ENCODE peak calls at places on chromosome 19, in five cellular contexts. P is WTC11, X is nephron progenitor cell, H is upper lobe of left lung, C is foreskin fibroblast. I is an unnamed sample.

GRCh38 chr19:2164020-2164988 is 571 bp downstream of the DOT1L start:
- DNase-seq in X (no peak), C (no peak), H (no peak), P (no peak), I (peak)

GRCh38 chr19:19597809-19598306 is 20.6 kb downstream of the PBX4 start:
- DNase-seq in H (no peak), P (no peak), C (no peak), X (no peak), I (no peak)

GRCh38 chr19:5775668-5776309 is 8.8 kb downstream of the PRR22 start:
- DNase-seq in X (no peak), H (no peak), P (no peak), C (peak), I (no peak)

GRCh38 chr19:888615-889385 is 4.2 kb downstream of the MED16 start:
- DNase-seq in P (no peak), H (peak), C (no peak), X (no peak), I (no peak)

GRCh38 chr19:14004619-14005380 is 1.3 kb downstream of the RFX1 start:
- DNase-seq in C (no peak), H (no peak), P (no peak), X (no peak), I (no peak)

GRCh38 chr19:18388328-18389094 is 2.6 kb downstream of the GDF15 start:
- DNase-seq in P (peak), C (peak), X (peak), H (peak), I (peak)

GRCh38 chr19:39004403-39004802 is 27.9 kb downstream of the FBXO27 start:
- DNase-seq in P (no peak), H (no peak), X (no peak), C (no peak), I (no peak)

GRCh38 chr19:2242811-2243210 is 6.2 kb downstream of the SF3A2 start:
- DNase-seq in P (no peak), C (no peak), H (no peak), X (no peak), I (no peak)

GRCh38 chr19:38989066-38989605 is 13.6 kb upstream of the FBXO17 start:
- DNase-seq in P (peak), X (peak), C (no peak), H (no peak), I (no peak)

GRCh38 chr19:30562981-30563380 is 190.8 kb downstream of the ZNF536 start:
- DNase-seq in C (no peak), H (no peak), P (no peak), X (no peak), I (no peak)

GRCh38 chr19:50835785-50836542 is 2.6 kb upstream of the KLK15 start:
- DNase-seq in C (peak), X (peak), P (peak), H (peak), I (peak)

GRCh38 chr19:6509118-6509971 is 7.2 kb upstream of the TUBB4A start:
- DNase-seq in P (no peak), H (no peak), X (no peak), C (no peak), I (no peak)

GRCh38 chr19:13978306-13978705 is 26.0 kb downstream of the DCAF15 start:
- DNase-seq in H (peak), C (peak), X (peak), P (peak), I (peak)

GRCh38 chr19:41821003-41821735 is 23.3 kb downstream of the LYPD4 start:
- DNase-seq in P (peak), H (no peak), X (peak), C (peak), I (no peak)

GRCh38 chr19:54577334-54577733 is 3.7 kb downstream of the LILRA2 start:
- DNase-seq in C (no peak), P (no peak), X (no peak), H (no peak), I (no peak)

GRCh38 chr19:41945135-41945766 is 13.9 kb downstream of the RABAC1 start:
- DNase-seq in X (no peak), C (no peak), P (no peak), H (no peak), I (no peak)

GRCh38 chr19:5891938-5892771 is 11.4 kb downstream of the NDUFA11 start:
- DNase-seq in C (peak), P (peak), X (peak), H (peak), I (peak)

GRCh38 chr19:1287622-1288527 is 2.2 kb downstream of the EFNA2 start:
- DNase-seq in H (peak), X (peak), C (no peak), P (no peak), I (no peak)

GRCh38 chr19:14731200-14731599 is 41.4 kb downstream of the ZNF333 start:
- DNase-seq in P (peak), H (no peak), X (no peak), C (no peak), I (no peak)

GRCh38 chr19:33040994-33041827 is 23.5 kb downstream of the RHPN2 start:
- DNase-seq in P (no peak), X (no peak), C (peak), H (no peak), I (peak)

GRCh38 chr19:17553256-17553655 is 2.2 kb upstream of the COLGALT1 start:
- DNase-seq in H (no peak), P (no peak), C (peak), X (no peak), I (no peak)

GRCh38 chr19:42201489-42202289 is 15.8 kb downstream of the DEDD2 start:
- DNase-seq in X (no peak), C (no peak), P (no peak), H (no peak), I (no peak)

GRCh38 chr19:6971366-6971765 is 49.9 kb downstream of the MBD3L2B start:
- DNase-seq in C (no peak), X (no peak), H (no peak), P (no peak), I (no peak)

GRCh38 chr19:6056801-6057650 is 53.3 kb downstream of the RFX2 start:
- DNase-seq in P (no peak), X (no peak), C (peak), H (no peak), I (no peak)

GRCh38 chr19:32404939-32405430 is 585 bp upstream of the DPY19L3 start:
- DNase-seq in X (peak), C (no peak), P (peak), H (peak), I (no peak)

GRCh38 chr19:10214784-10215183 is 16.3 kb downstream of the S1PR2 start:
- DNase-seq in X (no peak), H (no peak), P (no peak), C (peak), I (no peak)

GRCh38 chr19:44113784-44114390 is 688 bp downstream of the ZNF225 start:
- DNase-seq in X (peak), C (no peak), H (no peak), P (no peak), I (no peak)

GRCh38 chr19:42250249-42250665 is 4.7 kb downstream of the ERF start:
- DNase-seq in X (no peak), P (no peak), H (peak), C (no peak), I (no peak)

GRCh38 chr19:11160119-11160768 is 4.7 kb upstream of the SPC24 start:
- DNase-seq in C (no peak), X (no peak), H (no peak), P (no peak), I (no peak)

GRCh38 chr19:39237200-39238184 is 7.3 kb downstream of the IFNL3 start:
- DNase-seq in C (no peak), P (peak), X (peak), H (peak), I (no peak)

GRCh38 chr19:36265064-36265463 is 50.2 kb downstream of the ZNF146 start:
- DNase-seq in X (no peak), P (no peak), C (no peak), H (no peak), I (no peak)

GRCh38 chr19:24046550-24046949 is 40.4 kb upstream of the ZNF254 start:
- DNase-seq in X (no peak), P (no peak), C (no peak), H (no peak), I (no peak)

GRCh38 chr19:49056101-49056901 is 1.2 kb downstream of the CGB7 start:
- DNase-seq in C (no peak), P (peak), H (peak), X (peak), I (peak)
- TF ChIP-seq CTCF in C (peak), P (peak), H (no peak), X (peak), I (peak)

GRCh38 chr19:46076031-46076880 is 35.5 kb upstream of the IGFL4 start:
- DNase-seq in C (no peak), P (no peak), X (no peak), H (no peak), I (no peak)

GRCh38 chr19:46080561-46080960 is 39.8 kb upstream of the IGFL4 start:
- DNase-seq in P (no peak), X (no peak), H (no peak), C (peak), I (no peak)

GRCh38 chr19:46077815-46078167 is 37.0 kb upstream of the IGFL4 start:
- DNase-seq in C (no peak), X (no peak), H (no peak), P (no peak), I (no peak)

GRCh38 chr19:46073268-46073922 is 32.6 kb upstream of the IGFL4 start:
- DNase-seq in P (no peak), X (no peak), H (no peak), C (no peak), I (no peak)

GRCh38 chr19:46076951-46077814 is 36.4 kb upstream of the IGFL4 start:
- DNase-seq in P (peak), X (peak), H (peak), C (peak), I (peak)
- TF ChIP-seq CTCF in P (peak), X (peak), H (peak), C (peak), I (peak)

GRCh38 chr19:3710265-3710812 is 2.2 kb downstream of the TJP3 start:
- DNase-seq in P (peak), X (no peak), C (peak), H (peak), I (no peak)
- TF ChIP-seq CTCF in P (no peak), X (no peak), C (no peak), H (no peak), I (no peak)

GRCh38 chr19:29121684-29122083 is 91.3 kb downstream of the UQCRFS1 start:
- DNase-seq in H (no peak), P (peak), X (peak), C (no peak), I (no peak)
- TF ChIP-seq CTCF in H (no peak), P (peak), X (peak), C (peak), I (peak)

I was measured in progenitor cell of endocrine pancreas.